ENCODE peak calls at places on chromosomes 5 and 9, in seven cellular contexts. K is gastrocnemius medialis, Q is HL-60, Z is tibial artery, D is BE2C, U is fibroblast of lung, H is A549. I is an unnamed sample.

GRCh38 chr9:132075853-132076252 is 3.8 kb downstream of the MED27 start:
- DNase-seq in K (no peak), Q (no peak), Z (no peak), D (no peak), U (no peak), H (no peak), I (no peak)

GRCh38 chr5:150081541-150082283 is 4.6 kb downstream of the CSF1R start:
- DNase-seq in K (peak; percentile 43), Q (peak; percentile 70), Z (peak; percentile 75), D (no peak), U (peak; percentile 35), H (no peak), I (no peak)

GRCh38 chr9:135526730-135527571 is 5.7 kb downstream of the LCN1 start:
- DNase-seq in K (no peak), Q (no peak), Z (no peak), D (no peak), U (no peak), H (peak; percentile 27), I (no peak)

GRCh38 chr9:129242971-129243561 is 65.0 kb upstream of the IER5L start:
- DNase-seq in K (peak; percentile 54), Q (no peak), Z (peak; percentile 87), D (no peak), U (peak; percentile 43), H (no peak), I (peak; percentile 53)

GRCh38 chr5:1926471-1927341 is 44.0 kb upstream of the IRX4 start:
- DNase-seq in K (no peak), Q (no peak), Z (no peak), D (no peak), U (no peak), H (no peak), I (no peak)

GRCh38 chr9:7813030-7813429 is 13.5 kb upstream of the DMAC1 start:
- DNase-seq in K (no peak), Q (no peak), Z (no peak), D (no peak), U (no peak), H (no peak), I (no peak)

GRCh38 chr9:118640836-118641557 is 728.2 kb downstream of the BRINP1 start:
- DNase-seq in K (no peak), Q (no peak), Z (no peak), D (no peak), U (peak; percentile 73), H (peak; percentile 13), I (no peak)

GRCh38 chr9:27856748-27857147 is 283.5 kb upstream of the C9orf72 start:
- DNase-seq in K (no peak), Q (no peak), Z (no peak), D (no peak), U (no peak), H (no peak), I (no peak)

GRCh38 chr9:88710449-88710848 is 175.5 kb downstream of the NXNL2 start:
- DNase-seq in K (no peak), Q (no peak), Z (no peak), D (no peak), U (no peak), H (no peak), I (peak; percentile 10)

GRCh38 chr5:131615953-131616352 is 19.1 kb downstream of the RAPGEF6 start:
- DNase-seq in K (no peak), Q (no peak), Z (no peak), D (no peak), U (no peak), H (no peak), I (no peak)

GRCh38 chr9:11868795-11869194 is 824.4 kb upstream of the TYRP1 start:
- DNase-seq in K (no peak), Q (no peak), Z (no peak), D (no peak), U (no peak), H (no peak), I (no peak)

GRCh38 chr5:115816226-115817042 is at the start of gene CDO1:
- DNase-seq in K (peak; percentile 27), Q (no peak), Z (peak; percentile 74), D (peak; percentile 29), U (peak; percentile 78), H (no peak), I (peak; percentile 86)

GRCh38 chr5:149063017-149063687 is at the start of gene SH3TC2:
- DNase-seq in K (no peak), Q (no peak), Z (no peak), D (peak; percentile 81), U (peak; percentile 57), H (peak; percentile 20), I (peak; percentile 81)

GRCh38 chr9:97773723-97774122 is 76.6 kb upstream of the XPA start:
- DNase-seq in K (no peak), Q (no peak), Z (no peak), D (no peak), U (peak; percentile 49), H (no peak), I (peak; percentile 44)

GRCh38 chr9:7976167-7976755 is 176.7 kb upstream of the DMAC1 start:
- DNase-seq in K (no peak), Q (peak; percentile 96), Z (no peak), D (no peak), U (peak; percentile 7), H (no peak), I (no peak)

GRCh38 chr5:147567917-147568598 is 58.2 kb upstream of the DPYSL3 start:
- DNase-seq in K (no peak), Q (no peak), Z (no peak), D (no peak), U (peak; percentile 99), H (peak; percentile 11), I (peak; percentile 62)

GRCh38 chr5:67984546-67984945 is 231.0 kb upstream of the PIK3R1 start:
- DNase-seq in K (no peak), Q (no peak), Z (no peak), D (no peak), U (no peak), H (no peak), I (no peak)

GRCh38 chr9:91914404-91914803 is 35.6 kb downstream of the ROR2 start:
- DNase-seq in K (no peak), Q (no peak), Z (no peak), D (no peak), U (no peak), H (no peak), I (no peak)

DNA sequence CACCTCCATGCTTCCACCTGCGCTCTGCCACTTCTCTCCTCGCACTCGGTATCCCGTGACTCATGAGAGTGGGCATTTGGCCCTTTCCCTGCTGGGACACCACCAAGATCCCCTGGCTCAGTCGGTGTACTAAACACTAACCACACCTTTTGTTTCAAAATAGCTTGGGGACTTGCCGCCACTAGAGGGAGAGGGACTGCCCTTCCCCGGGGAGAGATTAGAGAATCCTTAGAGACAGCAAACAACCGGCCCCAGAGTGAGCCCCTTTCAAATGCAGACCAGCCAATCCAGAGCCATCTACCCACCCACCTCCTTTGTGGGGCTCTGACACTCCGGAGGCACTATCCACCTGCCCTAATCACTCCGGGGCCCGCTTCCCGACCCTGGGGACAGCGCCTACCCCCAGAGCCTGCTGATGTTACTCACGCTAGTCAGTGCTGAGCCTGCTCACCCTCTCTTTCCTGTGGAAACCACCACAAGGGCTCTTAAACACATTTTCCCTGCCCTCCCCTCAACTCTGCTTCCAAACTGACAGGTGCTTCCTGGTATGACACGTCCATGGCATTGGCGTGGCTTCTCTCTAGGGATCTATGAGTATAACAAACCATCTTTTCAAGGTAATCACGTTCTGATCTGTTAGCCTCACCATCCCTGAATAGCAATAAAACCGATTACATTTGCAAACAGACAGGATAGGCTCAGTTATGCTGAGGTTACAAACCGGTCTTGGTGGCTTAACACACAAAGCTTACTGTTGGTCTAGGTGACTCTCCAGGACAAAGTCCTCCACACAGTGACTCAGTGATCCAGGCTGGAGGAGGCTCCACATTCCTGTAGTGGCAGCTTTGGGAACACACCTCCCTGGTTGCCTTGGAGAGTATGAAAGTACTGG is 180.1 kb upstream of the MVB12B start:
- DNase-seq in K (no peak), Q (no peak), Z (no peak), D (peak; percentile 45), U (no peak), H (peak; percentile 38), I (no peak)
- TF ChIP-seq CTCF in K (no peak), Q (peak; percentile 11), Z (no peak), D (peak; percentile 75), U (peak; percentile 21), H (peak; percentile 31), I (peak; percentile 28)

GRCh38 chr9:19378647-19379046 is 1.4 kb downstream of the RPS6 start:
- DNase-seq in K (no peak), Q (peak; percentile 12), Z (no peak), D (peak; percentile 14), U (no peak), H (no peak), I (peak; percentile 16)

GRCh38 chr9:19376931-19377330 is 3.1 kb downstream of the RPS6 start:
- DNase-seq in K (no peak), Q (no peak), Z (no peak), D (no peak), U (no peak), H (no peak), I (no peak)

GRCh38 chr9:19379283-19379682 is 753 bp downstream of the RPS6 start:
- DNase-seq in K (no peak), Q (peak; percentile 13), Z (no peak), D (no peak), U (no peak), H (no peak), I (no peak)

GRCh38 chr9:19379697-19380046 is 364 bp downstream of the RPS6 start:
- DNase-seq in K (peak; percentile 9), Q (no peak), Z (peak; percentile 26), D (no peak), U (no peak), H (no peak), I (no peak)

GRCh38 chr9:19378154-19378553 is 1.9 kb downstream of the RPS6 start:
- DNase-seq in K (no peak), Q (peak; percentile 29), Z (no peak), D (no peak), U (no peak), H (no peak), I (no peak)
- H3K4me3 ChIP-seq in K (no peak overlapping the region), Q (peak overlapping the region; percentile 59), Z (no peak overlapping the region), D (peak overlapping the region; percentile 94), U (peak overlapping the region; percentile 87), H (peak overlapping the region; percentile 94), I (peak overlapping the region; percentile 79)

DNA sequence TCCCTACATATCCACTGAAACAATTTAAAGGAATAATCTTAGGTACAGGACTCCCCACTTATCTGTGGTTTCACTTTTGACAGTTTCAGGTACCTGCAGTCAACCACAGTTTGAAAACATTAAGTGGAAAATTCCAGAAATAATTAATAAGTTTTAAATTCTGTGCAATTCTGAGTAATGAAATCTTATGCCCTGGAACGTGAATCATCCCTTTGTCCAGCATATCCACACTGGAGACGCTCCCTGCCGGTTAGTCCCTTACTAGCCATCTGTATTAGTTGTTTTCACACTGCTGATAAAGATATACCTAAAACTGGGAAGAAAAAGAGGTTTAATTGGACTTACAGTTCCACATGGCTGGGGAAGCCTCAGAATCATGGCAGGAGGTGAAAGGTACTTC is 80.6 kb downstream of the NR3C1 start:
- DNase-seq in K (no peak), Q (no peak), Z (no peak), D (no peak), U (peak; percentile 72), H (no peak), I (no peak)
- TF ChIP-seq CTCF in K (no peak), Q (no peak), Z (no peak), D (no peak), U (no peak), H (no peak), I (no peak)

DNA sequence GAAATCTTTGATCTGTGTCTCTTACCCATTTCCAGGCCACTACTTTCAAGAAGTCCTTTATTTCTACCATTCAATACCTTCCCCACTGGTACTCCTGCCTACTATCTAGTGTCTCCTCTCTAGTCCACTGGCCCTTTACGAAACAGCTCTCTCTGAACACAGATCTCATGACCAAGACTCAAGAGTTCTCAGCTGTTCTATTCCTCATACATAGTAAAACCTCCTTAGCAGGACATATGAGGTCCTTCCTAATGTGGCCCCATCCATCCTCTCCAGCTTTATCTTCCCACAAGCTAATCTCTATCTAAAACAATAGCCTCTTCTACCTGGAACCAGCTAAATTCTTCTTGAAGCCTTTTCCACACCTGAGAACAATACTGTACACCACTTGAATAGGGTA is 2.6 kb downstream of the TEX10 start:
- DNase-seq in K (no peak), Q (no peak), Z (no peak), D (no peak), U (no peak), H (no peak), I (peak; percentile 17)
- H3K4me3 ChIP-seq in K (no peak overlapping the region), Q (peak overlapping the region; percentile 6), Z (no peak overlapping the region), D (peak overlapping the region; percentile 32), U (no peak overlapping the region), H (no peak overlapping the region), I (no peak overlapping the region)

I was measured in foreskin fibroblast.